ENCODE peak calls at places on chromosomes 4 and X, in six cellular contexts. H, S, M, J, Q and X are unnamed samples.

GRCh38 chr4:155796031-155796430 is 37.2 kb downstream of the GUCY1B1 start:
- DNase-seq in H (no peak), S (no peak), M (no peak), J (peak; percentile 46), Q (no peak), X (no peak)

GRCh38 chrX:134418317-134419113 is 41.5 kb upstream of the HPRT1 start:
- DNase-seq in H (no peak), S (no peak), M (no peak), J (no peak), Q (no peak), X (no peak)

GRCh38 chr4:170247585-170247984 is 157.8 kb upstream of the AADAT start:
- DNase-seq in H (no peak), S (no peak), M (no peak), J (no peak), Q (no peak), X (no peak)

GRCh38 chr4:128721896-128722295 is 87.6 kb upstream of the JADE1 start:
- DNase-seq in H (no peak), S (no peak), M (no peak), J (no peak), Q (no peak), X (no peak)

GRCh38 chr4:173529505-173530325 is at the start of gene HAND2:
- DNase-seq in H (peak; percentile 90), S (no peak), M (peak; percentile 61), J (peak; percentile 97), Q (no peak), X (peak; percentile 84)

GRCh38 chr4:53706422-53707032 is 115.2 kb upstream of the LNX1 start:
- DNase-seq in H (no peak), S (no peak), M (no peak), J (peak; percentile 79), Q (no peak), X (no peak)

GRCh38 chr4:80926446-80926845 is 104.1 kb upstream of the BMP3 start:
- DNase-seq in H (no peak), S (no peak), M (no peak), J (peak; percentile 24), Q (no peak), X (no peak)

GRCh38 chr4:19700951-19701350 is 550.8 kb upstream of the SLIT2 start:
- DNase-seq in H (no peak), S (no peak), M (no peak), J (peak; percentile 44), Q (no peak), X (no peak)

GRCh38 chr4:52788806-52789205 is 37.6 kb upstream of the ERVMER34-1 start:
- DNase-seq in H (no peak), S (no peak), M (no peak), J (no peak), Q (no peak), X (no peak)

GRCh38 chr4:63937961-63938360 is 471.3 kb downstream of the TECRL start:
- DNase-seq in H (no peak), S (no peak), M (no peak), J (no peak), Q (no peak), X (no peak)

GRCh38 chr4:168503652-168504362 is 7.0 kb downstream of the PALLD start:
- DNase-seq in H (no peak), S (no peak), M (no peak), J (no peak), Q (no peak), X (no peak)

GRCh38 chr4:106048250-106048931 is 153.1 kb downstream of the NPNT start:
- DNase-seq in H (no peak), S (no peak), M (no peak), J (no peak), Q (no peak), X (no peak)

GRCh38 chrX:133414399-133415275 is 652 bp downstream of the GPC4 start:
- DNase-seq in H (no peak), S (no peak), M (peak; percentile 22), J (peak; percentile 45), Q (no peak), X (peak; percentile 85)

GRCh38 chrX:153610834-153611209 is 11.9 kb upstream of the CCNQ start:
- DNase-seq in H (no peak), S (no peak), M (no peak), J (no peak), Q (no peak), X (no peak)

GRCh38 chr4:126611900-126612299 is 1020.9 kb upstream of the INTU start:
- DNase-seq in H (no peak), S (no peak), M (no peak), J (peak; percentile 81), Q (no peak), X (no peak)

GRCh38 chr4:8765084-8765483 is 106.6 kb downstream of the HMX1 start:
- DNase-seq in H (no peak), S (no peak), M (peak; percentile 8), J (no peak), Q (no peak), X (no peak)

GRCh38 chrX:94361241-94361640 is 687.2 kb downstream of the FAM133A start:
- DNase-seq in H (no peak), S (no peak), M (no peak), J (no peak), Q (no peak), X (no peak)

GRCh38 chr4:34181311-34181808 is 2063.0 kb downstream of the ARAP2 start:
- DNase-seq in H (no peak), S (no peak), M (no peak), J (peak; percentile 92), Q (no peak), X (no peak)